ENCODE peak calls at places on chromosomes 12 and 14, in seven cellular contexts. One of them, this sample, is unnamed. For H3K9me3, the result is how much of the 10 kb centered on the place peaks cover.

GRCh38 chr12:53096761-53097160 is 706 bp upstream of the IGFBP6 start:
- DNase-seq in cardiac muscle cell: no peak
- DNase-seq in heart left ventricle: no peak
- DNase-seq in HCT116: no peak
- DNase-seq in HepG2: no peak
- DNase-seq in PC-3: no peak
- DNase-seq in stomach: peak
- DNase-seq in this sample: no peak

GRCh38 chr12:25852792-25853191 is 105.7 kb upstream of the RASSF8 start:
- DNase-seq in cardiac muscle cell: no peak
- DNase-seq in PC-3: peak
- DNase-seq in HCT116: no peak
- DNase-seq in stomach: no peak
- DNase-seq in HepG2: no peak
- DNase-seq in heart left ventricle: no peak
- DNase-seq in this sample: no peak

GRCh38 chr12:100857971-100858370 is 63.4 kb downstream of the ANO4 start:
- DNase-seq in HepG2: no peak
- DNase-seq in stomach: no peak
- DNase-seq in HCT116: no peak
- DNase-seq in heart left ventricle: no peak
- DNase-seq in PC-3: no peak
- DNase-seq in cardiac muscle cell: no peak
- DNase-seq in this sample: no peak

GRCh38 chr12:43208627-43209026 is 343.4 kb downstream of the ADAMTS20 start:
- DNase-seq in cardiac muscle cell: no peak
- DNase-seq in HepG2: peak
- DNase-seq in stomach: no peak
- DNase-seq in HCT116: no peak
- DNase-seq in PC-3: no peak
- DNase-seq in heart left ventricle: no peak
- DNase-seq in this sample: no peak

GRCh38 chr12:16330554-16330953 is 16.9 kb upstream of the MGST1 start:
- DNase-seq in stomach: no peak
- DNase-seq in cardiac muscle cell: no peak
- DNase-seq in PC-3: no peak
- DNase-seq in heart left ventricle: no peak
- DNase-seq in HepG2: no peak
- DNase-seq in HCT116: no peak
- DNase-seq in this sample: no peak

GRCh38 chr14:33902363-33902762 is 48.5 kb downstream of the EGLN3 start:
- DNase-seq in heart left ventricle: no peak
- DNase-seq in HCT116: no peak
- DNase-seq in HepG2: no peak
- DNase-seq in cardiac muscle cell: no peak
- DNase-seq in stomach: no peak
- DNase-seq in PC-3: no peak
- DNase-seq in this sample: no peak

GRCh38 chr12:11576104-11576503 is 73.4 kb upstream of the ETV6 start:
- DNase-seq in HCT116: no peak
- DNase-seq in PC-3: peak
- DNase-seq in stomach: no peak
- DNase-seq in cardiac muscle cell: no peak
- DNase-seq in heart left ventricle: no peak
- DNase-seq in HepG2: no peak
- DNase-seq in this sample: no peak

GRCh38 chr12:6292606-6293005 is 17.9 kb upstream of the PLEKHG6 start:
- DNase-seq in cardiac muscle cell: no peak
- DNase-seq in HepG2: peak
- DNase-seq in stomach: no peak
- DNase-seq in HCT116: no peak
- DNase-seq in heart left ventricle: no peak
- DNase-seq in PC-3: peak
- DNase-seq in this sample: no peak

GRCh38 chr12:7444076-7444475 is at the start of gene CD163L1:
- DNase-seq in heart left ventricle: no peak
- DNase-seq in PC-3: no peak
- DNase-seq in HCT116: no peak
- DNase-seq in HepG2: no peak
- DNase-seq in cardiac muscle cell: no peak
- DNase-seq in stomach: no peak
- DNase-seq in this sample: no peak

GRCh38 chr12:7441216-7441615 is 2.7 kb downstream of the CD163L1 start:
- DNase-seq in stomach: no peak
- DNase-seq in HCT116: no peak
- DNase-seq in HepG2: no peak
- DNase-seq in PC-3: no peak
- DNase-seq in cardiac muscle cell: no peak
- DNase-seq in heart left ventricle: no peak
- DNase-seq in this sample: no peak

GRCh38 chr12:7444537-7444936 is 584 bp upstream of the CD163L1 start:
- DNase-seq in HepG2: no peak
- DNase-seq in cardiac muscle cell: no peak
- DNase-seq in stomach: no peak
- DNase-seq in heart left ventricle: no peak
- DNase-seq in HCT116: no peak
- DNase-seq in PC-3: no peak
- DNase-seq in this sample: no peak

GRCh38 chr12:7434670-7435069 is 9.3 kb downstream of the CD163L1 start:
- DNase-seq in cardiac muscle cell: no peak
- DNase-seq in PC-3: no peak
- DNase-seq in stomach: no peak
- DNase-seq in HCT116: no peak
- DNase-seq in heart left ventricle: no peak
- DNase-seq in HepG2: no peak
- DNase-seq in this sample: no peak

GRCh38 chr12:7439579-7440505 is 4.1 kb downstream of the CD163L1 start:
- DNase-seq in HCT116: no peak
- DNase-seq in heart left ventricle: peak
- DNase-seq in stomach: no peak
- DNase-seq in HepG2: no peak
- DNase-seq in PC-3: no peak
- DNase-seq in cardiac muscle cell: peak
- DNase-seq in this sample: peak
- TF ChIP-seq CTCF in HCT116: no peak
- TF ChIP-seq CTCF in heart left ventricle: no peak
- TF ChIP-seq CTCF in stomach: no peak
- TF ChIP-seq CTCF in HepG2: no peak
- TF ChIP-seq CTCF in PC-3: no peak
- TF ChIP-seq CTCF in cardiac muscle cell: no peak
- TF ChIP-seq CTCF in this sample: no peak

GRCh38 chr12:93733928-93734327 is 56.8 kb downstream of the CRADD start:
- DNase-seq in heart left ventricle: no peak
- DNase-seq in cardiac muscle cell: no peak
- DNase-seq in HepG2: no peak
- DNase-seq in stomach: no peak
- DNase-seq in HCT116: no peak
- DNase-seq in PC-3: no peak
- DNase-seq in this sample: no peak
- H3K9me3 ChIP-seq in heart left ventricle: under half
- H3K9me3 ChIP-seq in cardiac muscle cell: under half
- H3K9me3 ChIP-seq in HepG2: under half
- H3K9me3 ChIP-seq in stomach: under half
- H3K9me3 ChIP-seq in HCT116: under half
- H3K9me3 ChIP-seq in PC-3: under half
- H3K9me3 ChIP-seq in this sample: under half

GRCh38 chr14:98099527-98099926 is 1172.5 kb downstream of the BCL11B start:
- DNase-seq in stomach: no peak
- DNase-seq in HepG2: no peak
- DNase-seq in heart left ventricle: no peak
- DNase-seq in HCT116: no peak
- DNase-seq in PC-3: no peak
- DNase-seq in cardiac muscle cell: no peak
- DNase-seq in this sample: no peak
- H3K27ac ChIP-seq in stomach: no peak
- H3K27ac ChIP-seq in HepG2: no peak
- H3K27ac ChIP-seq in heart left ventricle: no peak
- H3K27ac ChIP-seq in HCT116: no peak
- H3K27ac ChIP-seq in PC-3: no peak
- H3K27ac ChIP-seq in cardiac muscle cell: no peak
- H3K27ac ChIP-seq in this sample: no peak

GRCh38 chr12:67661311-67662011 is 12.9 kb downstream of the DYRK2 start:
- DNase-seq in cardiac muscle cell: no peak
- DNase-seq in HCT116: no peak
- DNase-seq in PC-3: peak
- DNase-seq in HepG2: no peak
- DNase-seq in heart left ventricle: no peak
- DNase-seq in stomach: no peak
- DNase-seq in this sample: no peak

GRCh38 chr12:67663121-67663520 is 14.6 kb downstream of the DYRK2 start:
- DNase-seq in HepG2: no peak
- DNase-seq in stomach: no peak
- DNase-seq in cardiac muscle cell: no peak
- DNase-seq in heart left ventricle: no peak
- DNase-seq in PC-3: no peak
- DNase-seq in HCT116: no peak
- DNase-seq in this sample: no peak

GRCh38 chr12:67658486-67658885 is 9.9 kb downstream of the DYRK2 start:
- DNase-seq in PC-3: no peak
- DNase-seq in HCT116: no peak
- DNase-seq in cardiac muscle cell: no peak
- DNase-seq in HepG2: no peak
- DNase-seq in stomach: no peak
- DNase-seq in heart left ventricle: no peak
- DNase-seq in this sample: no peak

GRCh38 chr12:67655829-67656614 is 7.5 kb downstream of the DYRK2 start:
- DNase-seq in HCT116: no peak
- DNase-seq in PC-3: peak
- DNase-seq in HepG2: no peak
- DNase-seq in stomach: no peak
- DNase-seq in heart left ventricle: no peak
- DNase-seq in cardiac muscle cell: no peak
- DNase-seq in this sample: no peak

GRCh38 chr12:67659296-67659695 is 10.8 kb downstream of the DYRK2 start:
- DNase-seq in heart left ventricle: no peak
- DNase-seq in PC-3: no peak
- DNase-seq in HCT116: no peak
- DNase-seq in cardiac muscle cell: no peak
- DNase-seq in HepG2: no peak
- DNase-seq in stomach: no peak
- DNase-seq in this sample: no peak
- TF ChIP-seq CTCF in heart left ventricle: no peak
- TF ChIP-seq CTCF in PC-3: no peak
- TF ChIP-seq CTCF in HCT116: no peak
- TF ChIP-seq CTCF in cardiac muscle cell: no peak
- TF ChIP-seq CTCF in HepG2: no peak
- TF ChIP-seq CTCF in stomach: no peak
- TF ChIP-seq CTCF in this sample: no peak

GRCh38 chr14:89600029-89600428 is 183.0 kb upstream of the FOXN3 start:
- DNase-seq in cardiac muscle cell: no peak
- DNase-seq in HCT116: no peak
- DNase-seq in heart left ventricle: no peak
- DNase-seq in stomach: no peak
- DNase-seq in HepG2: no peak
- DNase-seq in PC-3: no peak
- DNase-seq in this sample: no peak

GRCh38 chr14:89600950-89601826 is 184.2 kb upstream of the FOXN3 start:
- DNase-seq in PC-3: no peak
- DNase-seq in stomach: no peak
- DNase-seq in HCT116: no peak
- DNase-seq in HepG2: no peak
- DNase-seq in cardiac muscle cell: peak
- DNase-seq in heart left ventricle: no peak
- DNase-seq in this sample: no peak

GRCh38 chr14:89603938-89604480 is 187.0 kb upstream of the FOXN3 start:
- DNase-seq in HepG2: no peak
- DNase-seq in heart left ventricle: no peak
- DNase-seq in stomach: no peak
- DNase-seq in cardiac muscle cell: no peak
- DNase-seq in HCT116: no peak
- DNase-seq in PC-3: no peak
- DNase-seq in this sample: no peak

GRCh38 chr14:89592961-89593360 is 175.9 kb upstream of the FOXN3 start:
- DNase-seq in HCT116: no peak
- DNase-seq in HepG2: no peak
- DNase-seq in PC-3: no peak
- DNase-seq in cardiac muscle cell: no peak
- DNase-seq in stomach: no peak
- DNase-seq in heart left ventricle: no peak
- DNase-seq in this sample: no peak

DNA sequence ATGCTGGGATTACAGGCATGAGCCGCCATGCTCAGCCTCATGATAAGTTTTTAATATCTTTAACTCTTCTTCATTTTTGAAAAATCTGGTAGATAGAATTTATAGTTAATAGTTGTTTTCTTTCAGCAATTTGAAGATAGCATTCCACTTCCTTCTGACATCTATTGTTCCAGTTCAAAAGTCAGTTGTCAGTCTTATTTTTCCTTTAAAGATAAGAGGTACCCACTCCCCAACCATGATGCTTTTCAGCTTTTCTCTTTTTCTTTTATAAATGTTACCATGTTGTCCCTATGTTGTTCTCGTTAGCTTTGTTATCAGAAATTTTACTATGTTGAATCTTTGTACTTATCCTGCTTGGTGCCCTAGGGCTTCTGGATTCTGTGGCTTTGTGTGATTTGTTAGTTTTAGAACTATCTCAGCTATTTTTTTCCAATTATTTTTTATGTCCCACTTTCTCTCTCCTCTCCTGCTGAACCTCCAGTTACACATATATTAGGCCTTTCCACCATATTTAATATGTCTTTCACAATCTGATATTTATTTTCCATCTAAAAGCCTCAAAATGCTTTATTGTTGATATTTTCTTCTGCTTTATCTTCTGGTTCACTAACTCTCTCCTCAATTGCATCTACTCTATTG is 181.6 kb upstream of the FOXN3 start:
- DNase-seq in heart left ventricle: no peak
- DNase-seq in PC-3: no peak
- DNase-seq in HepG2: peak
- DNase-seq in stomach: no peak
- DNase-seq in cardiac muscle cell: no peak
- DNase-seq in HCT116: peak
- DNase-seq in this sample: no peak
- H3K9me3 ChIP-seq in heart left ventricle: under half
- H3K9me3 ChIP-seq in PC-3: under half
- H3K9me3 ChIP-seq in HepG2: under half
- H3K9me3 ChIP-seq in stomach: under half
- H3K9me3 ChIP-seq in cardiac muscle cell: under half
- H3K9me3 ChIP-seq in HCT116: under half
- H3K9me3 ChIP-seq in this sample: under half

GRCh38 chr12:46659844-46660243 is 166.0 kb downstream of the SLC38A4 start:
- DNase-seq in heart left ventricle: no peak
- DNase-seq in HCT116: no peak
- DNase-seq in cardiac muscle cell: no peak
- DNase-seq in PC-3: no peak
- DNase-seq in stomach: no peak
- DNase-seq in HepG2: no peak
- DNase-seq in this sample: no peak

GRCh38 chr12:46659032-46659703 is 166.6 kb downstream of the SLC38A4 start:
- DNase-seq in HCT116: no peak
- DNase-seq in HepG2: no peak
- DNase-seq in stomach: no peak
- DNase-seq in heart left ventricle: no peak
- DNase-seq in cardiac muscle cell: peak
- DNase-seq in PC-3: no peak
- DNase-seq in this sample: no peak

GRCh38 chr12:46660719-46661118 is 165.1 kb downstream of the SLC38A4 start:
- DNase-seq in HCT116: no peak
- DNase-seq in HepG2: no peak
- DNase-seq in cardiac muscle cell: no peak
- DNase-seq in PC-3: no peak
- DNase-seq in heart left ventricle: no peak
- DNase-seq in stomach: no peak
- DNase-seq in this sample: no peak

GRCh38 chr12:46660276-46660675 is 165.5 kb downstream of the SLC38A4 start:
- DNase-seq in HCT116: no peak
- DNase-seq in heart left ventricle: no peak
- DNase-seq in HepG2: no peak
- DNase-seq in stomach: no peak
- DNase-seq in cardiac muscle cell: no peak
- DNase-seq in PC-3: no peak
- DNase-seq in this sample: no peak

GRCh38 chr12:46657416-46658411 is 168.1 kb downstream of the SLC38A4 start:
- DNase-seq in HepG2: no peak
- DNase-seq in heart left ventricle: no peak
- DNase-seq in PC-3: no peak
- DNase-seq in stomach: no peak
- DNase-seq in HCT116: no peak
- DNase-seq in cardiac muscle cell: no peak
- DNase-seq in this sample: no peak
- H3K27ac ChIP-seq in HepG2: no peak
- H3K27ac ChIP-seq in heart left ventricle: peak
- H3K27ac ChIP-seq in PC-3: no peak
- H3K27ac ChIP-seq in stomach: no peak
- H3K27ac ChIP-seq in HCT116: no peak
- H3K27ac ChIP-seq in cardiac muscle cell: peak
- H3K27ac ChIP-seq in this sample: no peak

This sample was measured in body of pancreas.